ENCODE peak calls at places on chromosome 19, in six cellular contexts. H is tibial nerve, R is body of pancreas, X is GM23248, P is uterus, S is cardiac muscle cell. U is an unnamed sample.

GRCh38 chr19:3136684-3137055 is 837 bp downstream of the GNA15 start:
- DNase-seq in X (no peak), S (no peak), H (no peak), R (no peak), P (no peak), U (no peak)

GRCh38 chr19:39126593-39127187 is 1.1 kb downstream of the PAK4 start:
- DNase-seq in S (no peak), R (peak), H (no peak), P (no peak), X (peak), U (peak)

GRCh38 chr19:12202250-12202649 is 39.4 kb downstream of the ZNF136 start:
- DNase-seq in H (no peak), R (peak), P (no peak), S (peak), X (peak), U (no peak)

GRCh38 chr19:35846038-35846668 is 6.2 kb downstream of the NPHS1 start:
- DNase-seq in X (peak), R (peak), P (no peak), S (no peak), H (no peak), U (no peak)

GRCh38 chr19:29764322-29764721 is 47.5 kb upstream of the CCNE1 start:
- DNase-seq in S (no peak), X (no peak), R (no peak), H (no peak), P (no peak), U (no peak)

GRCh38 chr19:53808710-53809125 is 15.4 kb downstream of the NLRP12 start:
- DNase-seq in P (no peak), X (peak), R (no peak), S (peak), H (no peak), U (no peak)

GRCh38 chr19:45098521-45099464 is 5.8 kb downstream of the PPP1R37 start:
- DNase-seq in H (no peak), R (no peak), X (peak), P (peak), S (no peak), U (no peak)

GRCh38 chr19:15464394-15465385 is at the start of gene RASAL3:
- DNase-seq in X (no peak), S (no peak), P (no peak), H (no peak), R (no peak), U (no peak)

GRCh38 chr19:29154163-29154562 is 58.8 kb downstream of the UQCRFS1 start:
- DNase-seq in R (no peak), X (no peak), H (no peak), P (no peak), S (no peak), U (no peak)

GRCh38 chr19:30373593-30373992 is 1.4 kb downstream of the ZNF536 start:
- DNase-seq in S (no peak), P (no peak), R (no peak), H (no peak), X (no peak), U (no peak)

GRCh38 chr19:12800873-12801465 is 631 bp downstream of the PRDX2 start:
- DNase-seq in R (peak), S (peak), X (peak), H (no peak), P (no peak), U (no peak)

GRCh38 chr19:14072535-14073231 is at the start of gene MISP3:
- DNase-seq in R (peak), X (peak), P (peak), S (peak), H (no peak), U (peak)

GRCh38 chr19:11230621-11231386 is 8.6 kb upstream of the ANGPTL8 start:
- DNase-seq in H (no peak), S (no peak), X (no peak), P (no peak), R (no peak), U (no peak)

GRCh38 chr19:47228168-47228936 is 2.6 kb downstream of the BBC3 start:
- DNase-seq in S (peak), X (peak), R (peak), H (no peak), P (peak), U (no peak)

GRCh38 chr19:37221136-37221535 is 3.1 kb downstream of the ZNF383 start:
- DNase-seq in S (no peak), X (no peak), R (no peak), H (no peak), P (no peak), U (no peak)

GRCh38 chr19:14580623-14581237 is 2.2 kb upstream of the CLEC17A start:
- DNase-seq in H (no peak), X (no peak), R (no peak), P (no peak), S (no peak), U (no peak)

GRCh38 chr19:39413269-39413902 is 917 bp downstream of the PLEKHG2 start:
- DNase-seq in S (peak), X (peak), R (no peak), H (no peak), P (peak), U (no peak)

GRCh38 chr19:32692727-32693061 is 1.1 kb downstream of the NUDT19 start:
- DNase-seq in R (no peak), X (peak), P (no peak), S (no peak), H (no peak), U (no peak)

GRCh38 chr19:12723383-12723642 is 419 bp downstream of the TNPO2 start:
- DNase-seq in S (peak), X (peak), P (no peak), H (no peak), R (no peak), U (no peak)

GRCh38 chr19:51142119-51142518 is at the start of gene SIGLEC7:
- DNase-seq in X (no peak), S (no peak), H (no peak), P (no peak), R (no peak), U (no peak)

GRCh38 chr19:45439569-45440258 is 16.0 kb upstream of the ERCC1 start:
- DNase-seq in X (peak), P (peak), H (peak), S (peak), R (peak), U (peak)

GRCh38 chr19:33047422-33047821 is 17.3 kb downstream of the RHPN2 start:
- DNase-seq in P (no peak), H (no peak), R (peak), X (no peak), S (peak), U (peak)

GRCh38 chr19:18014197-18014596 is 6.2 kb downstream of the ARRDC2 start:
- DNase-seq in X (no peak), P (no peak), H (no peak), R (no peak), S (no peak), U (no peak)

DNA sequence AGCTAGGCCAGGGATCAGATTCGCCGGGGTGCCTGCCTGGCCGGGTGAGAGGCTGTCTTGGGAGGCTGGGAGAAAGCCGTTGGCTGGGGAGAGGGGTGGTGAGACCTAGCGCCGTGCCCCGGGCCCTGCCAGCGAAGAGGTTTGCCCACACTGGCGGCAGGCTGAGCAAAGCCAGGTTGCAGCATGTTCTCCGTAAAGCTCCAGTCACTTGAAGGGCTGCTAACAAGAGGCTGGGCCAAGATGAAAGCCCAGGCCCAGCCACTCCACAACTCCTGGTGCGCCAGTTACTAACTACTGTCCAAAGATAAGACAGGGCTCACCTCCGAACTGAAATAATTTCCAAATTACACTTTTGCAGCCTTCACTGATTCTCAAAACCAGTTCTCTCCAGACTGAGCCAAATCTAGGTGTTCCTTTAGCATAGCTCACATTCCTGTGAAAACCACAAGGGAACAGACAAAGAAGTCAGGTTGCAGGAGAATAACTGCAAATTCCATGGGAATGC is 16.3 kb downstream of the ELAVL1 start:
- DNase-seq in P (no peak), X (no peak), H (no peak), R (no peak), S (no peak), U (peak)
- H3K27ac ChIP-seq in P (no peak), X (no peak), H (peak), R (peak), S (peak), U (no peak)

DNA sequence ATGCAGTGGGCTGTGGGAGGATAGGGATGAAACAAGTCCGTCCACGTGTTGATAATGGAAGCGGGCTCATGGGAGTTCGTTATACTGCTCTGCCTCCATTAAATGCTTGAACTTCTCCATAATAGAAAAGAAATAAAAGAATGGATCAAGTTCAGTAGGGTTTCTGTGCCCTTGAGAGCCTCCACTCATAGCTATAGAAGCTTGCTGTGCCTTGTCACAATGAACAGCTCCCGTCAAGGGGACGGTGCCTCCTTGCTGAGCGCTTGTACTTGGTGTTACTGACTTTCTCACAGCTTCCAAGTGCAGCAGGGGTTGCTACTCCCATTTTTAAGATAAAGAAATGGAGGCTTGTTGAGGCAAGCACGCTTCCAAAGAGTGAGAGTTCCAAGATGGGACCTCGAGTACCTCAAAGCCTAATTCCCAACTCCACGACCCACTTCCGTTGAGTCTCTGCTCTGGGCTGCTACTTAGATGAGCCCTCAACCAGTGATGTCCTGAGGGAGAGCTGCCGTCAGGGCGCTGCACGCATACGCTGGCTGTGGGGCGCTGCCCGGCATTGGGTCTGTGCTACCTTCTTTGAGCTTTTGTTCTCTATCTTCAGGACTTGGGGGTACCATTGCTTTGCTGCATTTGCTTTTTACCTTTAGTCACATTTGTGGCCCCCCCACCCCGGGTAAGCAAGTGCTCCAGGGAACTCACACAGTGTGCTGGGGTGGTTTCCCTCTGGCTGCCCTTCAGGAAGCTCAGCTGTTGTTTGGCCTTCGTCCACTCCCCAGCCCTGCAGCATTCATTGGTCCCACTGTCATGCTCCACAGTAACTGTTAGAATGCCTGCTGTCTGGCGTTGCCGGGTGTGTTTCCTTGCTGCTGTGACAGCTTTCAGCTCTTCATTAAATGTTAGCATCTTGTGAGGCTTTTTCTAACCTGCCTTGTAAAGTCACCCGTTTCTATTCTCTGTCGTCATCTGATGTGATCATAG is 9.5 kb downstream of the SNRNP70 start:
- DNase-seq in P (no peak), X (peak), R (no peak), S (no peak), H (no peak), U (no peak)
- H3K4me3 ChIP-seq in P (no peak), X (no peak), R (no peak), S (no peak), H (no peak), U (no peak)

GRCh38 chr19:19602136-19602712 is 16.3 kb downstream of the PBX4 start:
- DNase-seq in R (no peak), X (no peak), S (no peak), P (no peak), H (no peak), U (no peak)
- H3K27ac ChIP-seq in R (no peak), X (no peak), S (no peak), P (no peak), H (no peak), U (no peak)

DNA sequence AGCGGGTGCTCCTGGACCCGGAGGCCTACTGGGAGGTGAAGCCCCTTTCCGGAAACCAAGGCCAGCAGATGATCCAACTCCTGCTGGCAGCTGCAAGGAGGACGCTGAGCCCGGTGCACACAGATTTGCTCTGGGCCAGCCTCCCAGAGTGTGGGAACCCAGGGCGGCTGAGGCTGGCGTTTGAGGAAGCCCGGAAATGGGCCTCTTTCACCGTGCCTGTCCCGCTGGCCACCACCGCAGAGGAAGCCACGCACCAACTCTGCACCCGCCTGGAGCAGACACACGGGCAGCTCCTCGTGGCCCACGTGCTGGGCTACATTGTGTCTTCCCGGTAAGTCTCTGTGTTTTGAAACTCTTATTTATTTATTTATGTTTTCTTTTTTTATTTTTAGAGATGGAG is 30.4 kb downstream of the NWD1 start:
- DNase-seq in P (no peak), H (no peak), S (no peak), R (no peak), X (no peak), U (no peak)
- H3K4me3 ChIP-seq in P (no peak), H (no peak), S (no peak), R (no peak), X (no peak), U (no peak)